ENCODE peak calls at places on chromosomes 5 and 9, in ten cellular contexts. One of them, this sample, is unnamed.

GRCh38 chr5:84378420-84378819 is 6.3 kb downstream of the EDIL3 start:
- DNase-seq in left ventricle myocardium inferior: no peak
- DNase-seq in fibroblast of pulmonary artery: peak
- DNase-seq in AG09319: no peak
- DNase-seq in GM20000: no peak
- DNase-seq in heart left ventricle: no peak
- DNase-seq in fibroblast of mammary gland: peak
- DNase-seq in epithelial cell of proximal tubule: no peak
- DNase-seq in lung: no peak
- DNase-seq in Peyer's patch: no peak
- DNase-seq in this sample: peak

GRCh38 chr5:135055385-135055784 is 21.4 kb upstream of the PITX1 start:
- DNase-seq in left ventricle myocardium inferior: peak
- DNase-seq in fibroblast of pulmonary artery: no peak
- DNase-seq in AG09319: no peak
- DNase-seq in GM20000: no peak
- DNase-seq in heart left ventricle: peak
- DNase-seq in fibroblast of mammary gland: no peak
- DNase-seq in epithelial cell of proximal tubule: no peak
- DNase-seq in lung: no peak
- DNase-seq in Peyer's patch: no peak
- DNase-seq in this sample: no peak

GRCh38 chr9:125744616-125745387 is 2.4 kb upstream of the PBX3 start:
- DNase-seq in left ventricle myocardium inferior: no peak
- DNase-seq in fibroblast of pulmonary artery: no peak
- DNase-seq in AG09319: peak
- DNase-seq in GM20000: no peak
- DNase-seq in heart left ventricle: no peak
- DNase-seq in fibroblast of mammary gland: peak
- DNase-seq in epithelial cell of proximal tubule: no peak
- DNase-seq in lung: no peak
- DNase-seq in Peyer's patch: no peak
- DNase-seq in this sample: peak

GRCh38 chr5:8788246-8788645 is 757.6 kb downstream of the SEMA5A start:
- DNase-seq in left ventricle myocardium inferior: no peak
- DNase-seq in fibroblast of pulmonary artery: no peak
- DNase-seq in AG09319: no peak
- DNase-seq in GM20000: no peak
- DNase-seq in heart left ventricle: no peak
- DNase-seq in fibroblast of mammary gland: no peak
- DNase-seq in epithelial cell of proximal tubule: no peak
- DNase-seq in lung: no peak
- DNase-seq in Peyer's patch: no peak
- DNase-seq in this sample: no peak

GRCh38 chr5:4185127-4185526 is 589.5 kb downstream of the IRX1 start:
- DNase-seq in left ventricle myocardium inferior: no peak
- DNase-seq in fibroblast of pulmonary artery: no peak
- DNase-seq in AG09319: no peak
- DNase-seq in GM20000: no peak
- DNase-seq in heart left ventricle: no peak
- DNase-seq in fibroblast of mammary gland: no peak
- DNase-seq in epithelial cell of proximal tubule: no peak
- DNase-seq in lung: no peak
- DNase-seq in Peyer's patch: no peak
- DNase-seq in this sample: no peak

GRCh38 chr9:120777229-120777628 is 16.0 kb downstream of the FBXW2 start:
- DNase-seq in left ventricle myocardium inferior: no peak
- DNase-seq in fibroblast of pulmonary artery: no peak
- DNase-seq in AG09319: no peak
- DNase-seq in GM20000: no peak
- DNase-seq in heart left ventricle: no peak
- DNase-seq in fibroblast of mammary gland: no peak
- DNase-seq in epithelial cell of proximal tubule: no peak
- DNase-seq in lung: no peak
- DNase-seq in Peyer's patch: no peak
- DNase-seq in this sample: no peak

GRCh38 chr9:362936-363335 is 148.3 kb downstream of the DOCK8 start:
- DNase-seq in left ventricle myocardium inferior: no peak
- DNase-seq in fibroblast of pulmonary artery: no peak
- DNase-seq in AG09319: no peak
- DNase-seq in GM20000: no peak
- DNase-seq in heart left ventricle: no peak
- DNase-seq in fibroblast of mammary gland: no peak
- DNase-seq in epithelial cell of proximal tubule: no peak
- DNase-seq in lung: no peak
- DNase-seq in Peyer's patch: no peak
- DNase-seq in this sample: no peak

GRCh38 chr9:93025736-93026135 is 32.8 kb upstream of the SUSD3 start:
- DNase-seq in left ventricle myocardium inferior: no peak
- DNase-seq in fibroblast of pulmonary artery: no peak
- DNase-seq in AG09319: no peak
- DNase-seq in GM20000: no peak
- DNase-seq in heart left ventricle: no peak
- DNase-seq in fibroblast of mammary gland: no peak
- DNase-seq in epithelial cell of proximal tubule: no peak
- DNase-seq in lung: no peak
- DNase-seq in Peyer's patch: no peak
- DNase-seq in this sample: no peak

GRCh38 chr9:105053209-105053652 is 125.3 kb upstream of the ABCA1 start:
- DNase-seq in left ventricle myocardium inferior: no peak
- DNase-seq in fibroblast of pulmonary artery: peak
- DNase-seq in AG09319: peak
- DNase-seq in GM20000: peak
- DNase-seq in heart left ventricle: peak
- DNase-seq in fibroblast of mammary gland: peak
- DNase-seq in epithelial cell of proximal tubule: peak
- DNase-seq in lung: peak
- DNase-seq in Peyer's patch: no peak
- DNase-seq in this sample: peak

GRCh38 chr5:40787986-40788385 is 10.2 kb downstream of the PRKAA1 start:
- DNase-seq in left ventricle myocardium inferior: no peak
- DNase-seq in fibroblast of pulmonary artery: no peak
- DNase-seq in AG09319: no peak
- DNase-seq in GM20000: no peak
- DNase-seq in heart left ventricle: no peak
- DNase-seq in fibroblast of mammary gland: no peak
- DNase-seq in epithelial cell of proximal tubule: no peak
- DNase-seq in lung: no peak
- DNase-seq in Peyer's patch: no peak
- DNase-seq in this sample: no peak

GRCh38 chr5:131532016-131532640 is 102.9 kb downstream of the RAPGEF6 start:
- DNase-seq in left ventricle myocardium inferior: no peak
- DNase-seq in fibroblast of pulmonary artery: no peak
- DNase-seq in AG09319: no peak
- DNase-seq in GM20000: no peak
- DNase-seq in heart left ventricle: no peak
- DNase-seq in fibroblast of mammary gland: peak
- DNase-seq in epithelial cell of proximal tubule: no peak
- DNase-seq in lung: no peak
- DNase-seq in Peyer's patch: no peak
- DNase-seq in this sample: no peak

GRCh38 chr9:34125681-34126206 is 754 bp downstream of the DCAF12 start:
- DNase-seq in left ventricle myocardium inferior: no peak
- DNase-seq in fibroblast of pulmonary artery: peak
- DNase-seq in AG09319: no peak
- DNase-seq in GM20000: peak
- DNase-seq in heart left ventricle: no peak
- DNase-seq in fibroblast of mammary gland: peak
- DNase-seq in epithelial cell of proximal tubule: no peak
- DNase-seq in lung: no peak
- DNase-seq in Peyer's patch: no peak
- DNase-seq in this sample: no peak

DNA sequence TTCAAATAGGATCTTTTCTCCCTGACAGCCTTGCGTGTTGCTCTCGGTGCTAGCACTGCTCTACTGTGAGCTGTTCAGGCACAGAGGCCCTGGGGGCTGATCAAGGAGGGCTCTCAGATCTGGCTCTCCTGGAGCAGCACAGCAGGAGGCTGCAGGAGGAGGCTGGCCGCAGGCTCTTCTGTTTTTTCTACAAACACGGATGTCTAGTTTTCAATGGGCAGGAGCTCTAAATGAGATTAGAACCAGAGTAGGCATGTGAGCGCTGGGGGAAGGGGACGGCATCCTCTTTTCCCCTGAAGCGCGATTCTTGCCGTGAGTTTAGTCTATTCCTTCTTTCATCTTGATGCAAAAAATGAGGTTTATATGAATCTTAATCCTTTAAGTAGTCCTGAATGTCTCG is 61.7 kb upstream of the IRX4 start:
- DNase-seq in left ventricle myocardium inferior: no peak
- DNase-seq in fibroblast of pulmonary artery: no peak
- DNase-seq in AG09319: no peak
- DNase-seq in GM20000: no peak
- DNase-seq in heart left ventricle: no peak
- DNase-seq in fibroblast of mammary gland: no peak
- DNase-seq in epithelial cell of proximal tubule: no peak
- DNase-seq in lung: no peak
- DNase-seq in Peyer's patch: no peak
- DNase-seq in this sample: no peak
- TF ChIP-seq CTCF in left ventricle myocardium inferior: no peak
- TF ChIP-seq CTCF in fibroblast of pulmonary artery: no peak
- TF ChIP-seq CTCF in AG09319: no peak
- TF ChIP-seq CTCF in GM20000: no peak
- TF ChIP-seq CTCF in heart left ventricle: no peak
- TF ChIP-seq CTCF in fibroblast of mammary gland: no peak
- TF ChIP-seq CTCF in epithelial cell of proximal tubule: no peak
- TF ChIP-seq CTCF in lung: no peak
- TF ChIP-seq CTCF in Peyer's patch: no peak
- TF ChIP-seq CTCF in this sample: no peak

DNA sequence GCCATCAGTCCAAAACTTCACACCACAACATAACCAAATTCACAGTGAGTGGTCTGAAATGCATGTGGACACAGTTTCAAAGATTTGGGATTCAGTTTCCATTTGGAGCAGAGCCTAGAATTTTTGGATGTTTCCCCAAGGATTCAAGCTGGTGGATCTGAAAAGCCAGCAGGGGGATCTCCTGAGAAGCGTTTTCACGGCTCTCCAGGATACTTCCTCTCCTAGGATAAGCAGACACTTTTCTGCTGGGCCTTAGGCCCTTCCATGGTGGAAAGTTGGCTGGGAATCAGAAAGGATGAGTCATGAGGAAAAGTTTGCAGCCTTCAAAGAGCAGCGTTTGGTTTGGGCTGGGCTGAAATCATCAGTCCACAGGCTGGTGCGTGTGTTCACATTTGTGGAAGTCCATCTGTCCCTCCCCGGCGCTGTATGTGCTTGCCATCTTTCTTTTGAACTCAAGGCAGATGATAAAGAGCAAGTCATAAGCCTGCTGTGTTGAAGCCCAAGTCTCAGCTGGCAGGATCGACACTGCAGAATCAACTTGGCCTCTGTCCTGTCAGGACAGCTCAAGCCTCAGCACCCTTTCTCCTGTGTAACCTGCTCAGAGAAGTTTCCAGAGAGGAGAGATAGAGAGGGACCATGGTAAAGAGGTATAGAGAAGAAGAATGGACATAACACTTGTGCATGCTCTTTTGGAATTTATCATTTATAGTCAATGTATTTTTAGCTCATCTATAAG is 152.6 kb upstream of the MSX2 start:
- DNase-seq in left ventricle myocardium inferior: peak
- DNase-seq in fibroblast of pulmonary artery: peak
- DNase-seq in AG09319: peak
- DNase-seq in GM20000: no peak
- DNase-seq in heart left ventricle: peak
- DNase-seq in fibroblast of mammary gland: peak
- DNase-seq in epithelial cell of proximal tubule: peak
- DNase-seq in lung: peak
- DNase-seq in Peyer's patch: no peak
- DNase-seq in this sample: peak
- TF ChIP-seq CTCF in left ventricle myocardium inferior: peak
- TF ChIP-seq CTCF in fibroblast of pulmonary artery: peak
- TF ChIP-seq CTCF in AG09319: peak
- TF ChIP-seq CTCF in GM20000: no peak
- TF ChIP-seq CTCF in heart left ventricle: no peak
- TF ChIP-seq CTCF in fibroblast of mammary gland: peak
- TF ChIP-seq CTCF in epithelial cell of proximal tubule: peak
- TF ChIP-seq CTCF in lung: no peak
- TF ChIP-seq CTCF in Peyer's patch: no peak
- TF ChIP-seq CTCF in this sample: peak

GRCh38 chr5:6520201-6520600 is 71.5 kb downstream of the UBE2QL1 start:
- DNase-seq in left ventricle myocardium inferior: no peak
- DNase-seq in fibroblast of pulmonary artery: no peak
- DNase-seq in AG09319: no peak
- DNase-seq in GM20000: no peak
- DNase-seq in heart left ventricle: no peak
- DNase-seq in fibroblast of mammary gland: no peak
- DNase-seq in epithelial cell of proximal tubule: no peak
- DNase-seq in lung: no peak
- DNase-seq in Peyer's patch: no peak
- DNase-seq in this sample: no peak
- TF ChIP-seq CTCF in left ventricle myocardium inferior: no peak
- TF ChIP-seq CTCF in fibroblast of pulmonary artery: no peak
- TF ChIP-seq CTCF in AG09319: no peak
- TF ChIP-seq CTCF in GM20000: no peak
- TF ChIP-seq CTCF in heart left ventricle: no peak
- TF ChIP-seq CTCF in fibroblast of mammary gland: no peak
- TF ChIP-seq CTCF in epithelial cell of proximal tubule: no peak
- TF ChIP-seq CTCF in lung: no peak
- TF ChIP-seq CTCF in Peyer's patch: no peak
- TF ChIP-seq CTCF in this sample: no peak

GRCh38 chr5:154754460-154755360 is 467 bp upstream of the LARP1 start:
- DNase-seq in left ventricle myocardium inferior: peak
- DNase-seq in fibroblast of pulmonary artery: peak
- DNase-seq in AG09319: peak
- DNase-seq in GM20000: peak
- DNase-seq in heart left ventricle: peak
- DNase-seq in fibroblast of mammary gland: peak
- DNase-seq in epithelial cell of proximal tubule: peak
- DNase-seq in lung: peak
- DNase-seq in Peyer's patch: peak
- DNase-seq in this sample: peak

GRCh38 chr5:154749496-154749895 is 5.7 kb upstream of the LARP1 start:
- DNase-seq in left ventricle myocardium inferior: no peak
- DNase-seq in fibroblast of pulmonary artery: no peak
- DNase-seq in AG09319: no peak
- DNase-seq in GM20000: no peak
- DNase-seq in heart left ventricle: no peak
- DNase-seq in fibroblast of mammary gland: no peak
- DNase-seq in epithelial cell of proximal tubule: no peak
- DNase-seq in lung: no peak
- DNase-seq in Peyer's patch: no peak
- DNase-seq in this sample: no peak

GRCh38 chr5:154753792-154754191 is 1.4 kb upstream of the LARP1 start:
- DNase-seq in left ventricle myocardium inferior: peak
- DNase-seq in fibroblast of pulmonary artery: peak
- DNase-seq in AG09319: peak
- DNase-seq in GM20000: no peak
- DNase-seq in heart left ventricle: no peak
- DNase-seq in fibroblast of mammary gland: peak
- DNase-seq in epithelial cell of proximal tubule: no peak
- DNase-seq in lung: peak
- DNase-seq in Peyer's patch: peak
- DNase-seq in this sample: peak

GRCh38 chr5:154755361-154756202 is at the start of gene LARP1:
- DNase-seq in left ventricle myocardium inferior: peak
- DNase-seq in fibroblast of pulmonary artery: peak
- DNase-seq in AG09319: no peak
- DNase-seq in GM20000: peak
- DNase-seq in heart left ventricle: peak
- DNase-seq in fibroblast of mammary gland: no peak
- DNase-seq in epithelial cell of proximal tubule: no peak
- DNase-seq in lung: peak
- DNase-seq in Peyer's patch: peak
- DNase-seq in this sample: no peak

GRCh38 chr5:154751854-154752253 is 3.3 kb upstream of the LARP1 start:
- DNase-seq in left ventricle myocardium inferior: no peak
- DNase-seq in fibroblast of pulmonary artery: no peak
- DNase-seq in AG09319: no peak
- DNase-seq in GM20000: no peak
- DNase-seq in heart left ventricle: no peak
- DNase-seq in fibroblast of mammary gland: no peak
- DNase-seq in epithelial cell of proximal tubule: no peak
- DNase-seq in lung: no peak
- DNase-seq in Peyer's patch: no peak
- DNase-seq in this sample: no peak
- TF ChIP-seq CTCF in left ventricle myocardium inferior: no peak
- TF ChIP-seq CTCF in fibroblast of pulmonary artery: no peak
- TF ChIP-seq CTCF in AG09319: no peak
- TF ChIP-seq CTCF in GM20000: no peak
- TF ChIP-seq CTCF in heart left ventricle: no peak
- TF ChIP-seq CTCF in fibroblast of mammary gland: no peak
- TF ChIP-seq CTCF in epithelial cell of proximal tubule: no peak
- TF ChIP-seq CTCF in lung: no peak
- TF ChIP-seq CTCF in Peyer's patch: no peak
- TF ChIP-seq CTCF in this sample: no peak

This sample was measured in astrocyte of the cerebellum.